ENCODE peak calls at places on chromosomes 4 and X, in six cellular contexts. L, C, D, N, O and W are unnamed samples.

GRCh38 chrX:150062292-150063137 is 124.2 kb upstream of the EOLA2 start:
- DNase-seq in C (peak), D (no peak), O (peak), N (no peak), L (peak), W (no peak)

GRCh38 chr4:87806520-87806919 is 7.2 kb downstream of the IBSP start:
- DNase-seq in C (no peak), N (no peak), D (no peak), O (no peak), L (no peak), W (no peak)

GRCh38 chrX:154019061-154019621 is 561 bp downstream of the IRAK1 start:
- DNase-seq in L (no peak), D (no peak), C (peak), O (no peak), N (no peak), W (peak)

GRCh38 chrX:53126377-53126776 is 32.4 kb downstream of the KANTR start:
- DNase-seq in L (no peak), C (no peak), N (no peak), O (no peak), D (no peak), W (no peak)

GRCh38 chrX:13469963-13470679 is 99.3 kb upstream of the EGFL6 start:
- DNase-seq in N (no peak), C (no peak), D (no peak), L (no peak), O (no peak), W (no peak)

GRCh38 chr4:56505269-56506109 is at the start of gene ARL9:
- DNase-seq in C (peak), L (peak), D (no peak), N (peak), O (peak), W (peak)

GRCh38 chrX:134601240-134601639 is 57.0 kb downstream of the PLAC1 start:
- DNase-seq in D (no peak), L (no peak), C (no peak), N (no peak), O (no peak), W (no peak)

GRCh38 chrX:53256446-53257041 is 24.8 kb downstream of the IQSEC2 start:
- DNase-seq in D (no peak), N (no peak), C (no peak), O (no peak), L (no peak), W (no peak)

GRCh38 chr4:52037730-52038108 is 380 bp downstream of the SGCB start:
- DNase-seq in O (no peak), N (no peak), L (peak), D (peak), C (peak), W (no peak)

GRCh38 chr4:152556283-152556682 is 20.4 kb upstream of the FBXW7 start:
- DNase-seq in C (no peak), D (no peak), N (no peak), L (no peak), O (no peak), W (no peak)

GRCh38 chrX:135931644-135932487 is 38.4 kb downstream of the SAGE1 start:
- DNase-seq in N (no peak), O (peak), D (peak), C (peak), L (peak), W (peak)

GRCh38 chr4:165700855-165701254 is 172.2 kb upstream of the TLL1 start:
- DNase-seq in N (no peak), O (no peak), D (peak), L (no peak), C (no peak), W (no peak)

GRCh38 chr4:54942735-54943134 is 182.7 kb downstream of the KDR start:
- DNase-seq in C (no peak), O (no peak), N (no peak), L (no peak), D (no peak), W (no peak)

GRCh38 chr4:164683040-164683439 is 70.9 kb upstream of the SMIM31 start:
- DNase-seq in L (no peak), O (no peak), C (no peak), D (no peak), N (no peak), W (no peak)

GRCh38 chrX:85326234-85327059 is 53.0 kb downstream of the POF1B start:
- DNase-seq in N (no peak), L (no peak), O (no peak), C (no peak), D (no peak), W (no peak)

GRCh38 chr4:35695401-35695800 is 548.9 kb downstream of the ARAP2 start:
- DNase-seq in D (peak), N (no peak), O (no peak), C (no peak), L (no peak), W (no peak)

GRCh38 chr4:60750962-60751361 is 449.2 kb upstream of the ADGRL3 start:
- DNase-seq in O (no peak), C (no peak), N (no peak), L (no peak), D (no peak), W (no peak)

GRCh38 chrX:128458888-128459287 is 406.7 kb upstream of the ACTRT1 start:
- DNase-seq in N (no peak), O (no peak), D (no peak), L (no peak), C (no peak), W (no peak)

GRCh38 chr4:155304375-155304774 is 72.4 kb downstream of the MAP9 start:
- DNase-seq in N (no peak), D (no peak), L (no peak), C (peak), O (no peak), W (no peak)

GRCh38 chr4:74413265-74413664 is 31.7 kb upstream of the AREG start:
- DNase-seq in D (no peak), N (no peak), L (no peak), C (no peak), O (no peak), W (no peak)

GRCh38 chr4:138832563-138832962 is 183.0 kb upstream of the NOCT start:
- DNase-seq in L (no peak), C (no peak), O (no peak), N (no peak), D (no peak), W (no peak)

GRCh38 chr4:82891728-82892466 is 944 bp upstream of the SEC31A start:
- DNase-seq in D (no peak), N (no peak), C (no peak), O (no peak), L (no peak), W (no peak)

GRCh38 chr4:164989464-164989863 is 12.0 kb upstream of the TRIM61 start:
- DNase-seq in N (no peak), C (no peak), L (no peak), O (no peak), D (no peak), W (no peak)

GRCh38 chr4:103204114-103204513 is 6.0 kb upstream of the CENPE start:
- DNase-seq in O (no peak), L (no peak), N (no peak), D (no peak), C (no peak), W (no peak)

GRCh38 chr4:74325886-74326285 is 17.6 kb downstream of the EPGN start:
- DNase-seq in L (no peak), C (no peak), D (no peak), N (no peak), O (no peak), W (no peak)

GRCh38 chr4:7625073-7625472 is 190.3 kb upstream of the PSAPL1 start:
- DNase-seq in N (no peak), O (no peak), D (no peak), L (no peak), C (no peak), W (no peak)

GRCh38 chrX:83469551-83469950 is 38.5 kb upstream of the POU3F4 start:
- DNase-seq in C (peak), N (no peak), L (peak), D (peak), O (no peak), W (peak)

GRCh38 chr4:80049402-80049801 is 23.6 kb downstream of the ANTXR2 start:
- DNase-seq in N (no peak), O (no peak), C (no peak), D (no peak), L (no peak), W (no peak)

GRCh38 chrX:28273751-28274150 is 292.5 kb upstream of the DCAF8L1 start:
- DNase-seq in C (no peak), D (no peak), N (no peak), O (no peak), L (no peak), W (no peak)

GRCh38 chr4:2396781-2397368 is 21.6 kb downstream of the ZFYVE28 start:
- DNase-seq in L (no peak), O (no peak), D (no peak), N (no peak), C (peak), W (no peak)

GRCh38 chr4:155612074-155612473 is 54.6 kb upstream of the GUCY1A1 start:
- DNase-seq in C (no peak), O (no peak), L (no peak), N (no peak), D (no peak), W (no peak)

GRCh38 chr4:54819044-54819443 is 161.3 kb downstream of the KIT start:
- DNase-seq in D (no peak), O (no peak), C (no peak), L (no peak), N (no peak), W (no peak)

GRCh38 chr4:78971326-78971725 is 32.1 kb upstream of the PAQR3 start:
- DNase-seq in N (no peak), L (no peak), D (no peak), O (no peak), C (no peak), W (no peak)

GRCh38 chr4:4388836-4389575 is 2.1 kb downstream of the NSG1 start:
- DNase-seq in N (no peak), L (no peak), D (no peak), O (no peak), C (no peak), W (no peak)

GRCh38 chrX:15404712-15405111 is 20.5 kb upstream of the VEGFD start:
- DNase-seq in O (no peak), C (peak), N (no peak), D (no peak), L (peak), W (no peak)

GRCh38 chrX:49001521-49002090 is 458 bp downstream of the GRIPAP1 start:
- DNase-seq in L (peak), D (peak), O (no peak), C (peak), N (no peak), W (peak)

GRCh38 chr4:117324851-117325491 is 239.6 kb upstream of the TRAM1L1 start:
- DNase-seq in C (no peak), D (no peak), L (no peak), O (no peak), N (no peak), W (no peak)

GRCh38 chrX:9160698-9161329 is 126.9 kb upstream of the FAM9B start:
- DNase-seq in D (no peak), O (no peak), N (no peak), L (no peak), C (no peak), W (no peak)

GRCh38 chr4:165813606-165814005 is 59.4 kb upstream of the TLL1 start:
- DNase-seq in D (no peak), C (no peak), L (no peak), N (no peak), O (no peak), W (no peak)

GRCh38 chrX:100710816-100711215 is 21.1 kb downstream of the SYTL4 start:
- DNase-seq in C (no peak), L (no peak), D (no peak), N (no peak), O (no peak), W (no peak)
- TF ChIP-seq CTCF in C (no peak), L (no peak), D (no peak), N (no peak), O (no peak), W (no peak)

GRCh38 chr4:145101091-145101490 is 3.0 kb downstream of the ABCE1 start:
- DNase-seq in D (no peak), L (no peak), O (no peak), N (no peak), C (no peak), W (no peak)

GRCh38 chr4:145099653-145100052 is 1.5 kb downstream of the ABCE1 start:
- DNase-seq in O (no peak), D (no peak), L (no peak), C (no peak), N (no peak), W (no peak)

GRCh38 chr4:145098675-145099037 is 545 bp downstream of the ABCE1 start:
- DNase-seq in D (no peak), L (peak), N (no peak), O (peak), C (peak), W (no peak)

GRCh38 chr4:145097331-145097820 is 620 bp downstream of the ANAPC10 start:
- DNase-seq in D (no peak), L (no peak), N (no peak), O (no peak), C (no peak), W (no peak)

GRCh38 chr4:145097821-145098674 is at the start of the genes ABCE1 and ANAPC10:
- DNase-seq in L (peak), N (peak), D (peak), O (peak), C (peak), W (peak)
- TF ChIP-seq CTCF in L (peak), N (no peak), D (peak), O (peak), C (peak), W (no peak)

DNA sequence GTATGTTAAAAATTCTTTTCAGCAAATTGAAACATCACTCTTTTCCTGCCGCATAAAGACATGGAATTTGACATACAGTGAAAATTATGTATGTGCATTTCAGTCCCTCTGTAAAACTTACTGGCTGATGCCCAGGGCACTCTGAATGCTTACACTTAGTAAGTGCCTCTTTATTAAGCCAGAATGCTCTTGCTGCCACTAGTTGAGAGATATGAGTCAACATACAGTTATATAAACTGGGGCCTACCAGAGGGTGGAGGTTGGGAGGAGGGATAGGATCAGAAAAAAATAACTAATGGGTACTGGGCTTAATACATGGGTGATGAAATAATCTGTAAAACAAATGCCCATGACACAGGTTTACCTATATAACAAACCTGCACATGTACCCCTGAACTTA is 38.2 kb upstream of the TRPC5 start:
- DNase-seq in N (no peak), C (no peak), D (no peak), L (no peak), O (no peak), W (no peak)
- TF ChIP-seq CTCF in N (no peak), C (no peak), D (no peak), L (no peak), O (no peak), W (no peak)

DNA sequence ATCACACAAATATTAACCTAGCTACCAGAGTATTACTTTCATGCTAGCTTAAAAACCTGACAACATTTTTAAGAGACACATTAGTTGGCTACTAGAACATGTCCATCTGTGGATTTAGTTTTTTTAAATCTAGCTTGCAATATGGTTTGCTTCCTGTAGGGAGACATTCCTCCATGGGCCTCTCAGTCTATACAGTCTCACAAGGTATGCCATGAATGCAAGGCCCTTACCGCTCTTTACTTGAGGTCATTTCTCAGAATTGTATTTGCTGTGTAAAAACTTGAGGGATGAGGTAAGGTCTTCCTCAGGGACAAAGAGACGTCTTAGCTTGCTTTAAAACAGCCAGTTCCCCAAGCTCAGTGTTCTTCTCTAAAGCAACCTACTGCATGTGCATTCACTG is 26.9 kb downstream of the UBA6 start:
- DNase-seq in N (no peak), O (no peak), L (no peak), C (no peak), D (no peak), W (no peak)
- TF ChIP-seq CTCF in N (no peak), O (no peak), L (no peak), C (no peak), D (no peak), W (no peak)

GRCh38 chr4:15681372-15682339 is at the start of gene FAM200B:
- DNase-seq in C (peak), D (peak), L (peak), N (peak), O (peak), W (peak)
- TF ChIP-seq CTCF in C (peak), D (peak), L (peak), N (peak), O (no peak), W (no peak)

GRCh38 chrX:152601848-152602616 is 35.7 kb upstream of the GABRQ start:
- DNase-seq in D (peak), C (no peak), L (no peak), N (no peak), O (no peak), W (peak)
- TF ChIP-seq CTCF in D (peak), C (no peak), L (no peak), N (no peak), O (no peak), W (no peak)